ENCODE peak calls at places on chromosomes 1 and 21, in seven cellular contexts. K, T, E, X, D, W and Y are unnamed samples.
A peak's percentile ranks its signal among the peaks of the same experiment; 100 is the strongest.

GRCh38 chr1:23344987-23345472 is 946 bp upstream of the HNRNPR start:
- DNase-seq in W (peak; percentile 44), T (no peak), K (no peak), E (no peak), X (peak; percentile 16), D (no peak), Y (no peak)

GRCh38 chr1:11610629-11611180 is 43.5 kb downstream of the FBXO2 start:
- DNase-seq in E (no peak), W (no peak), T (no peak), D (no peak), K (no peak), X (no peak), Y (no peak)

GRCh38 chr1:16443975-16444745 is 3.6 kb downstream of the NECAP2 start:
- DNase-seq in D (no peak), W (no peak), X (no peak), K (no peak), T (no peak), E (no peak), Y (no peak)

GRCh38 chr1:181504294-181505115 is 21.2 kb downstream of the CACNA1E start:
- DNase-seq in X (no peak), W (peak; percentile 69), D (peak; percentile 61), T (no peak), E (no peak), K (peak; percentile 28), Y (peak; percentile 71)

GRCh38 chr1:33738536-33738935 is 125.3 kb upstream of the HMGB4 start:
- DNase-seq in W (no peak), E (no peak), K (no peak), X (no peak), T (no peak), D (no peak), Y (no peak)

GRCh38 chr1:26363549-26364448 is 8.8 kb downstream of the ZNF683 start:
- DNase-seq in K (peak; percentile 64), T (peak; percentile 56), D (peak; percentile 92), W (peak; percentile 91), X (peak; percentile 59), E (peak; percentile 80), Y (peak; percentile 85)

GRCh38 chr1:201295346-201295745 is 12.0 kb downstream of the PKP1 start:
- DNase-seq in T (no peak), K (no peak), D (no peak), X (no peak), E (no peak), W (no peak), Y (no peak)

GRCh38 chr1:116559304-116559761 is 11.5 kb downstream of the CD58 start:
- DNase-seq in K (no peak), E (no peak), D (no peak), T (no peak), X (no peak), W (no peak), Y (no peak)

GRCh38 chr1:84412316-84412942 is 14.1 kb downstream of the DNASE2B start:
- DNase-seq in K (peak; percentile 88), E (peak; percentile 14), T (no peak), D (no peak), W (no peak), X (peak; percentile 87), Y (no peak)

GRCh38 chr1:169491845-169492281 is 6.1 kb upstream of the SLC19A2 start:
- DNase-seq in K (peak; percentile 25), T (peak; percentile 23), E (no peak), X (peak; percentile 31), D (no peak), W (no peak), Y (no peak)

GRCh38 chr1:195763907-195764183 is 844.4 kb downstream of the KCNT2 start:
- DNase-seq in X (no peak), E (no peak), K (peak; percentile 0), T (no peak), W (no peak), D (no peak), Y (peak; percentile 35)

GRCh38 chr21:15301014-15301413 is 236.2 kb upstream of the NRIP1 start:
- DNase-seq in W (no peak), T (peak; percentile 62), K (no peak), D (no peak), E (no peak), X (peak; percentile 78), Y (no peak)

GRCh38 chr1:150546294-150546937 is 2.8 kb upstream of the ADAMTSL4 start:
- DNase-seq in K (no peak), T (no peak), D (no peak), W (peak; percentile 28), E (no peak), X (no peak), Y (no peak)

GRCh38 chr21:28294046-28294445 is 698.6 kb downstream of the LTN1 start:
- DNase-seq in E (no peak), D (no peak), X (peak; percentile 59), W (no peak), K (peak; percentile 72), T (peak; percentile 25), Y (no peak)

GRCh38 chr21:32102426-32102825 is 176.4 kb downstream of the MIS18A start:
- DNase-seq in E (no peak), W (no peak), K (peak; percentile 7), X (peak; percentile 4), D (no peak), T (no peak), Y (no peak)

GRCh38 chr21:35072960-35073359 is 23.9 kb upstream of the RUNX1 start:
- DNase-seq in D (no peak), T (no peak), W (no peak), K (peak; percentile 77), E (peak; percentile 46), X (no peak), Y (no peak)

GRCh38 chr1:153649867-153650235 is 8.7 kb upstream of the SNAPIN start:
- DNase-seq in X (no peak), E (peak; percentile 85), W (no peak), D (no peak), T (no peak), K (no peak), Y (no peak)

GRCh38 chr1:27144920-27145661 is 9.8 kb downstream of the SLC9A1 start:
- DNase-seq in K (peak; percentile 87), D (no peak), T (no peak), W (no peak), E (no peak), X (peak; percentile 87), Y (no peak)

GRCh38 chr1:39405358-39405757 is 86.1 kb upstream of the BMP8A start:
- DNase-seq in T (no peak), E (no peak), K (no peak), X (no peak), W (no peak), D (no peak), Y (no peak)

GRCh38 chr1:234692961-234693360 is 83.0 kb upstream of the IRF2BP2 start:
- DNase-seq in T (no peak), X (no peak), W (no peak), K (no peak), D (no peak), E (no peak), Y (no peak)

GRCh38 chr1:91793877-91794276 is 92.1 kb downstream of the TGFBR3 start:
- DNase-seq in D (no peak), T (no peak), E (no peak), K (no peak), W (no peak), X (no peak), Y (no peak)

GRCh38 chr1:62856964-62857363 is 73.0 kb downstream of the ATG4C start:
- DNase-seq in W (no peak), K (no peak), E (no peak), D (no peak), T (no peak), X (no peak), Y (no peak)

GRCh38 chr21:41755258-41755933 is 11.5 kb downstream of the RIPK4 start:
- DNase-seq in X (no peak), E (no peak), K (no peak), D (no peak), W (no peak), T (no peak), Y (no peak)

GRCh38 chr21:46021398-46021797 is 39.8 kb downstream of the COL6A1 start:
- DNase-seq in X (no peak), T (no peak), K (no peak), D (no peak), W (no peak), E (no peak), Y (no peak)

GRCh38 chr1:41385398-41386189 is 24.4 kb downstream of the FOXO6 start:
- DNase-seq in K (no peak), E (no peak), W (no peak), D (no peak), X (no peak), T (no peak), Y (no peak)
- H3K27me3 ChIP-seq in K (peaks cover 86% of the 10 kb centered on the region), E (no peaks in the 10 kb centered on the region), W (peaks cover 62% of the 10 kb centered on the region), D (peaks cover 52% of the 10 kb centered on the region), X (peaks cover 46% of the 10 kb centered on the region), T (no peaks in the 10 kb centered on the region), Y (no peaks in the 10 kb centered on the region)

GRCh38 chr1:228095161-228095560 is 8.0 kb downstream of the C1orf35 start:
- DNase-seq in K (no peak), D (no peak), T (no peak), E (no peak), X (no peak), W (peak; percentile 43), Y (no peak)

GRCh38 chr1:228095938-228096337 is 7.2 kb downstream of the C1orf35 start:
- DNase-seq in T (no peak), W (peak; percentile 18), E (peak; percentile 6), K (no peak), D (no peak), X (no peak), Y (no peak)

GRCh38 chr1:228093050-228093906 is 9.8 kb downstream of the C1orf35 start:
- DNase-seq in T (no peak), K (no peak), E (no peak), D (no peak), W (peak; percentile 30), X (no peak), Y (peak; percentile 41)

GRCh38 chr1:228092342-228093049 is 10.0 kb downstream of the ARF1 start:
- DNase-seq in W (no peak), K (no peak), X (no peak), E (no peak), T (no peak), D (no peak), Y (no peak)

DNA sequence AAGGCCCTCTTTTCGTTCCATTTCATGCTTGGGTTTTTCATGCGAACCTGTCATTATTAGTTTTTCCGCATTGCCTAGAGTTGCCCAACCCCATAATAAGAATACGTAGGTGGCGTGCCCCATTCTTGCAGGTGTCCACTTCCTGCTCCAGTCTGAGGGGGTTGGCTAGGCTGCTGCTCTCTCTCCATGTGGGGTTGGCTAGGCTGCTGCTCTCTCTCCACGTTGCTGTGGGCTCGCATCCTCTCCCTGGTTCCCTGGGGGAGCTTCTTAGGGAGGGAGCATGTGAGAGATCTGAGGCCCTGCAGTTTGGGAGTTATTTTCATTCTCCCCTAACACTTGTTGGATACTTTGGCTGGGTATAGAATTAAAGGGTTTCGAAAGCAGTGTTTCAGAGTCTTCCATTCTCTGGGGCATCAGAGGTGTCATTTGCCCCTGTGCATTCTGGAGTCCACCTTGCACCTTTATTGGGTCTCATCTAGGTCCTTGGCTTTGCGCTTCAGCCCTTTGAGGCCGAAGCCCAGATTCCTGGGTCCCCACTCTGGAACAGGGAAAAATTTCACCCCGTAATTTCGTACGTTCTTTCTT is 8.6 kb downstream of the C1orf35 start:
- DNase-seq in X (no peak), E (no peak), K (no peak), D (no peak), W (peak; percentile 18), T (no peak), Y (peak; percentile 13)
- H3K36me3 ChIP-seq in X (peaks cover 43% of the 10 kb centered on the region), E (no peaks in the 10 kb centered on the region), K (peaks cover 47% of the 10 kb centered on the region), D (peaks cover 19% of the 10 kb centered on the region), W (peaks cover 12% of the 10 kb centered on the region), T (peaks cover 14% of the 10 kb centered on the region), Y (peaks cover 12% of the 10 kb centered on the region)

GRCh38 chr1:155983191-155984023 is 5.1 kb upstream of the ARHGEF2 start:
- DNase-seq in W (peak; percentile 57), E (peak; percentile 76), T (peak; percentile 67), D (no peak), K (peak; percentile 99), X (peak; percentile 96), Y (peak; percentile 72)
- H3K4me3 ChIP-seq in W (no peak overlapping the region), E (peak overlapping the region; percentile 88), T (no peak overlapping the region), D (no peak overlapping the region), K (peak overlapping the region; percentile 28), X (peak overlapping the region; percentile 90), Y (no peak overlapping the region)

GRCh38 chr1:94236021-94236491 is 1.3 kb downstream of the ARHGAP29 start:
- DNase-seq in D (peak; percentile 34), X (peak; percentile 63), W (peak; percentile 30), T (no peak), K (peak; percentile 8), E (no peak), Y (no peak)
- H3K27me3 ChIP-seq in D (peaks cover 9% of the 10 kb centered on the region), X (no peaks in the 10 kb centered on the region), W (peaks cover 38% of the 10 kb centered on the region), T (no peaks in the 10 kb centered on the region), K (no peaks in the 10 kb centered on the region), E (no peaks in the 10 kb centered on the region), Y (no peaks in the 10 kb centered on the region)